ENCODE peak calls at places on chromosomes 12 and 14, in five cellular contexts. Y is trophoblast cell, F is mesenchymal stem cell, A is H9, S is neuronal stem cell. I is an unnamed sample.

GRCh38 chr12:105677672-105678071 is 347.2 kb downstream of the C12orf75 start:
- DNase-seq in F (no peak), Y (no peak), S (no peak), A (no peak), I (no peak)

GRCh38 chr12:117010693-117011451 is 88.3 kb downstream of the TESC start:
- DNase-seq in S (no peak), Y (no peak), A (no peak), F (no peak), I (no peak)

GRCh38 chr14:65173973-65174693 is 71.8 kb upstream of the MAX start:
- DNase-seq in F (no peak), S (peak; percentile 49), A (peak; percentile 80), Y (no peak), I (peak; percentile 68)

GRCh38 chr14:22551597-22551982 is 37.4 kb downstream of the DAD1 start:
- DNase-seq in A (no peak), S (no peak), F (no peak), Y (no peak), I (no peak)

GRCh38 chr12:110123861-110124183 is 335 bp upstream of the IFT81 start:
- DNase-seq in S (no peak), F (no peak), A (no peak), Y (no peak), I (no peak)

GRCh38 chr14:81459421-81459820 is 59.3 kb upstream of the STON2 start:
- DNase-seq in Y (no peak), F (no peak), A (no peak), S (no peak), I (no peak)

GRCh38 chr12:64679487-64679983 is 69.2 kb downstream of the RASSF3 start:
- DNase-seq in A (no peak), S (no peak), F (no peak), Y (no peak), I (no peak)

GRCh38 chr12:130137141-130138018 is 24.9 kb upstream of the FZD10 start:
- DNase-seq in A (peak; percentile 68), F (no peak), Y (peak; percentile 11), S (no peak), I (peak; percentile 44)

GRCh38 chr12:27936196-27936595 is 36.3 kb downstream of the PTHLH start:
- DNase-seq in S (no peak), Y (no peak), F (no peak), A (no peak), I (no peak)

GRCh38 chr12:109255377-109255776 is 53.7 kb downstream of the FOXN4 start:
- DNase-seq in A (no peak), Y (peak; percentile 24), F (no peak), S (no peak), I (peak; percentile 25)

GRCh38 chr12:26800858-26801257 is 32.1 kb downstream of the ITPR2 start:
- DNase-seq in Y (no peak), A (no peak), F (no peak), S (no peak), I (no peak)

GRCh38 chr12:26798669-26799068 is 34.3 kb downstream of the ITPR2 start:
- DNase-seq in F (no peak), A (no peak), Y (no peak), S (no peak), I (no peak)

GRCh38 chr12:26799741-26800140 is 33.3 kb downstream of the ITPR2 start:
- DNase-seq in Y (peak; percentile 49), S (no peak), A (no peak), F (no peak), I (no peak)

GRCh38 chr12:26798013-26798412 is 35.0 kb downstream of the ITPR2 start:
- DNase-seq in A (no peak), S (no peak), Y (no peak), F (peak; percentile 86), I (no peak)

GRCh38 chr12:26800347-26800746 is 32.6 kb downstream of the ITPR2 start:
- DNase-seq in Y (no peak), S (no peak), A (no peak), F (no peak), I (no peak)
- H2BK12ac ChIP-seq in Y (no peak overlapping the region), S (no peak overlapping the region), A (no peak overlapping the region), F (no peak overlapping the region), I (no peak overlapping the region)

DNA sequence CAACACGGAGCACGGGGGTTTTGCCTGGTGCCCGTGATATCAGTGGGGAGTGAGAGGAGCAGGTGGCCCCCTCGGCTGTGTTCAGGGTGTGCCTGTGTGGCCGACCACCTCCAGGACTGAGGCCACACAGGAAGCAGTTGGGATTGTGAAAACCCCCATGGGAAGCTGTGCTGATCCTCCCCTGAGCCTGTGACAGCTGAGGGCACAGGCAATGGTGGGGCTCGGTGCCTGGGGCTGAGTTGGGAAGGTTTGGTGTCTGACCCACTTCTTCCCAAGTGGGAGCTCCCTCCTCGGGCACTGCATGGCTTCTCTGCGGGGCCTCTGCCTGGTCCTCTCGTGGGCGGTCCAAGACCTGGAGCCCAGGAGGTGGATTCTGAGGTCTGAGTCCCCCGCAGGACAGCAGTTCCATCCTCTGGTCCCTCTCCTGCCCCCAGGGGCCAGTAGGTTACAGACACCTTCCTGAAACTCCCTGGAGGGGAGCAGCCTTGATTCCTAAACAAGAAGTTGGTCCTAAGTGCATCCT is 17.9 kb downstream of the PACS2 start:
- DNase-seq in A (no peak), S (no peak), Y (no peak), F (no peak), I (no peak)
- H2BK12ac ChIP-seq in A (no peak overlapping the region), S (no peak overlapping the region), Y (no peak overlapping the region), F (no peak overlapping the region), I (no peak overlapping the region)

DNA sequence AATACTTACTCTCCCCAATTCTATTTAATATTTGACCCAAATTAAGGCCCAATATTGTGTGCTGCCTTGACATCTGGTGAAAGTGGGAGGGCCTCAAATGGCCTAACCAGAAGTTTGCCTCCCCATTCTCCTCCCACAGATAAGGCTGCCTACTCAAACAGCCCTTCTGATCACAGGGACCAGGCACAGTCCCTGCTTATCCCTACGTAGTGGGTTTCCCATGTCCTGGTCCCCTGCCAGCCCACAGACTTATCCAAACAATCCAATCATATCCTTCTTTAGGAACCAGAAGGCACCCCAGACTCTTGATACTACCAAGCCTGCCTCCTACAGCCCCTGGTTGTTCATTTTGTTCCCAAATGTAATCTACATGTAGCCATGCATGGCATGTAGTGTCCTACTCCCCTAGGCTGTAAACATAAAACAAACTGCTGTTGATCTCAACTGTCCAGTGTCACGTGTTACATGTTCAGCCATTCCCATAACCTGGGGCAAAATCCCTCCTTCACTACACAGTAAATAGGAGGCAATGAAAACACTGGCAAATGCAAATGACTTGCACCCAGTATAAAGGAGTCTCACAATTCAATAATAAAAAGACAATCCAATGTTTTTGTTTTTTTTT is 49.3 kb downstream of the EEA1 start:
- DNase-seq in F (no peak), S (no peak), Y (peak; percentile 83), A (no peak), I (no peak)
- H2BK12ac ChIP-seq in F (no peak overlapping the region), S (no peak overlapping the region), Y (no peak overlapping the region), A (no peak overlapping the region), I (no peak overlapping the region)

GRCh38 chr14:103393687-103394626 is 8.7 kb downstream of the MARK3 start:
- DNase-seq in Y (peak; percentile 62), S (no peak), A (no peak), F (peak; percentile 61), I (no peak)

GRCh38 chr14:103392572-103392971 is 7.4 kb downstream of the MARK3 start:
- DNase-seq in A (no peak), F (no peak), Y (no peak), S (no peak), I (no peak)

GRCh38 chr14:103391048-103391447 is 5.8 kb downstream of the MARK3 start:
- DNase-seq in A (no peak), Y (peak; percentile 70), F (peak; percentile 82), S (no peak), I (no peak)

GRCh38 chr14:103392106-103392505 is 6.9 kb downstream of the MARK3 start:
- DNase-seq in S (no peak), F (no peak), Y (no peak), A (no peak), I (no peak)

DNA sequence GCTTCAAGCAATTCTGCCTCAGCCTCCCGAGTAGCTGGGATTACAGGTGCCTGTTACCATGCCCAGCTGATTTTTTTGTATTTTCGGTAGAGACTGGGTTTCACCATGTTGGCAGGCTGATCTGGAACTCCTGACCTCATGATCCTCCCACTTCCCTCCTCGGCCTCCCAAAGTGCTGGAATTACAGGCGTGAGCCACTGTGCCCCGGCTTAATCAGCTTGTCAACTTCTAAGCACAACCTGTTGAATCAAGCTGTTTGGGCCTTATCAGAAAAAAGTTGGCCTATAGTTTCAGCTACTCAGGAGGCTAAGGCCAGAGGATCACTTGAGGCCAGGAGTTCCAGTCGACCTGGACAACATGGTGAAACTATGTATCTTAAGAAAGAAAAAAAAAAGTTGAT is 7.9 kb downstream of the MARK3 start:
- DNase-seq in Y (no peak), A (no peak), F (no peak), S (no peak), I (no peak)
- H2BK12ac ChIP-seq in Y (no peak overlapping the region), A (no peak overlapping the region), F (no peak overlapping the region), S (no peak overlapping the region), I (no peak overlapping the region)

GRCh38 chr14:31889297-31889696 is 187.8 kb upstream of the ARHGAP5 start:
- DNase-seq in A (no peak), S (no peak), Y (no peak), F (no peak), I (no peak)
- H2BK12ac ChIP-seq in A (no peak overlapping the region), S (no peak overlapping the region), Y (no peak overlapping the region), F (no peak overlapping the region), I (no peak overlapping the region)

DNA sequence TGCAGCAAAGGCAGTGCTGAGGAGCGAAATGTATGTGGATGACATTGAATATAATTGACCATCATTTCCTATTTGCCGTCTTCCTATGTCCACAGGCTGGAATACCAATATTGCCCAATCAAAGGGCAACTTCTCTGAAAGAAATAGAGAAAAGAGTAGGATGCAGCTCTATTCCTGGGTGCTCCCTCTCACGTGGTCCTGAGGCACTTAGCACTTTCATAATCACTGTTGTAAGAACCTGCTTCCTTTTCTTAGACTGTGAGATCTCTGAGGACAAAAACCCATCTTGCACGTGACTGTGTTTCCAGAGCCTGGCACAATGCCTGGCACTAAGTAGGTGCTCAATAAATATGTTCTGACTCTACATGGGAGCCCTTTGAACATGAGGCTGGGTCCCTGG is 122.7 kb upstream of the CPM start:
- DNase-seq in A (no peak), S (no peak), Y (no peak), F (no peak), I (no peak)
- H2BK12ac ChIP-seq in A (no peak overlapping the region), S (no peak overlapping the region), Y (no peak overlapping the region), F (no peak overlapping the region), I (no peak overlapping the region)

GRCh38 chr12:25384038-25384953 is 133.6 kb upstream of the KRAS start:
- DNase-seq in Y (peak; percentile 23), A (no peak), S (no peak), F (peak; percentile 8), I (no peak)
- H2BK12ac ChIP-seq in Y (no peak overlapping the region), A (no peak overlapping the region), S (no peak overlapping the region), F (peak overlapping the region; percentile 59), I (no peak overlapping the region)

GRCh38 chr14:63881926-63882325 is 29.1 kb downstream of the SYNE2 start:
- DNase-seq in S (no peak), A (no peak), Y (no peak), F (no peak), I (no peak)
- H2BK12ac ChIP-seq in S (no peak overlapping the region), A (no peak overlapping the region), Y (no peak overlapping the region), F (no peak overlapping the region), I (no peak overlapping the region)